ENCODE peak calls at places on chromosome 1, in seven cellular contexts. One of them, this sample, is unnamed.

GRCh38 chr1:3073520-3074296 is 4.7 kb downstream of the PRDM16 start:
- DNase-seq in T-helper 1 cell: no peak
- DNase-seq in LHCN-M2: no peak
- DNase-seq in esophagus squamous epithelium: no peak
- DNase-seq in H9: no peak
- DNase-seq in CD4-positive, alpha-beta T cell: no peak
- DNase-seq in T-helper 2 cell: no peak
- DNase-seq in this sample: no peak

GRCh38 chr1:8077120-8077573 is 51.0 kb upstream of the ERRFI1 start:
- DNase-seq in T-helper 1 cell: no peak
- DNase-seq in LHCN-M2: peak
- DNase-seq in esophagus squamous epithelium: no peak
- DNase-seq in H9: peak
- DNase-seq in CD4-positive, alpha-beta T cell: no peak
- DNase-seq in T-helper 2 cell: no peak
- DNase-seq in this sample: no peak

GRCh38 chr1:162327144-162327790 is 49.4 kb downstream of the SPATA46 start:
- DNase-seq in T-helper 1 cell: no peak
- DNase-seq in LHCN-M2: peak
- DNase-seq in esophagus squamous epithelium: no peak
- DNase-seq in H9: no peak
- DNase-seq in CD4-positive, alpha-beta T cell: no peak
- DNase-seq in T-helper 2 cell: no peak
- DNase-seq in this sample: no peak

GRCh38 chr1:246491551-246492053 is 15.5 kb downstream of the SMYD3 start:
- DNase-seq in T-helper 1 cell: no peak
- DNase-seq in LHCN-M2: no peak
- DNase-seq in esophagus squamous epithelium: no peak
- DNase-seq in H9: no peak
- DNase-seq in CD4-positive, alpha-beta T cell: no peak
- DNase-seq in T-helper 2 cell: no peak
- DNase-seq in this sample: no peak

GRCh38 chr1:9595156-9595967 is 6.7 kb downstream of the TMEM201 start:
- DNase-seq in T-helper 1 cell: no peak
- DNase-seq in LHCN-M2: no peak
- DNase-seq in esophagus squamous epithelium: no peak
- DNase-seq in H9: no peak
- DNase-seq in CD4-positive, alpha-beta T cell: no peak
- DNase-seq in T-helper 2 cell: no peak
- DNase-seq in this sample: no peak

GRCh38 chr1:93694833-93695232 is 13.2 kb upstream of the BCAR3 start:
- DNase-seq in T-helper 1 cell: no peak
- DNase-seq in LHCN-M2: no peak
- DNase-seq in esophagus squamous epithelium: no peak
- DNase-seq in H9: peak
- DNase-seq in CD4-positive, alpha-beta T cell: no peak
- DNase-seq in T-helper 2 cell: no peak
- DNase-seq in this sample: no peak

GRCh38 chr1:221439008-221439733 is 302.7 kb downstream of the DUSP10 start:
- DNase-seq in T-helper 1 cell: peak
- DNase-seq in LHCN-M2: peak
- DNase-seq in esophagus squamous epithelium: no peak
- DNase-seq in H9: no peak
- DNase-seq in CD4-positive, alpha-beta T cell: peak
- DNase-seq in T-helper 2 cell: peak
- DNase-seq in this sample: peak

GRCh38 chr1:18743233-18743632 is 112.6 kb downstream of the PAX7 start:
- DNase-seq in T-helper 1 cell: no peak
- DNase-seq in LHCN-M2: no peak
- DNase-seq in esophagus squamous epithelium: no peak
- DNase-seq in H9: peak
- DNase-seq in CD4-positive, alpha-beta T cell: no peak
- DNase-seq in T-helper 2 cell: no peak
- DNase-seq in this sample: no peak

GRCh38 chr1:21703318-21703963 is 34.3 kb upstream of the RAP1GAP start:
- DNase-seq in T-helper 1 cell: no peak
- DNase-seq in LHCN-M2: peak
- DNase-seq in esophagus squamous epithelium: no peak
- DNase-seq in H9: no peak
- DNase-seq in CD4-positive, alpha-beta T cell: no peak
- DNase-seq in T-helper 2 cell: peak
- DNase-seq in this sample: no peak

GRCh38 chr1:43991200-43991475 is 261 bp upstream of the CCDC24 start:
- DNase-seq in T-helper 1 cell: no peak
- DNase-seq in LHCN-M2: no peak
- DNase-seq in esophagus squamous epithelium: no peak
- DNase-seq in H9: no peak
- DNase-seq in CD4-positive, alpha-beta T cell: no peak
- DNase-seq in T-helper 2 cell: no peak
- DNase-seq in this sample: no peak

GRCh38 chr1:34113887-34114286 is 51.1 kb downstream of the CSMD2 start:
- DNase-seq in T-helper 1 cell: no peak
- DNase-seq in LHCN-M2: no peak
- DNase-seq in esophagus squamous epithelium: no peak
- DNase-seq in H9: peak
- DNase-seq in CD4-positive, alpha-beta T cell: no peak
- DNase-seq in T-helper 2 cell: no peak
- DNase-seq in this sample: no peak

GRCh38 chr1:211635602-211636205 is 39.7 kb downstream of the NEK2 start:
- DNase-seq in T-helper 1 cell: no peak
- DNase-seq in LHCN-M2: no peak
- DNase-seq in esophagus squamous epithelium: no peak
- DNase-seq in H9: no peak
- DNase-seq in CD4-positive, alpha-beta T cell: no peak
- DNase-seq in T-helper 2 cell: no peak
- DNase-seq in this sample: no peak

GRCh38 chr1:232922475-232922874 is 27.9 kb upstream of the NTPCR start:
- DNase-seq in T-helper 1 cell: no peak
- DNase-seq in LHCN-M2: peak
- DNase-seq in esophagus squamous epithelium: no peak
- DNase-seq in H9: no peak
- DNase-seq in CD4-positive, alpha-beta T cell: no peak
- DNase-seq in T-helper 2 cell: no peak
- DNase-seq in this sample: no peak

GRCh38 chr1:26349196-26349885 is 4.6 kb downstream of the CRYBG2 start:
- DNase-seq in T-helper 1 cell: no peak
- DNase-seq in LHCN-M2: peak
- DNase-seq in esophagus squamous epithelium: no peak
- DNase-seq in H9: peak
- DNase-seq in CD4-positive, alpha-beta T cell: no peak
- DNase-seq in T-helper 2 cell: no peak
- DNase-seq in this sample: no peak

This sample was measured in T-helper 22 cell.